ENCODE peak calls at places on chromosome 7, in ten cellular contexts. One of them, this sample, is unnamed.

GRCh38 chr7:71824356-71824755 is 587.8 kb downstream of the CALN1 start:
- DNase-seq in fibroblast of lung: peak
- DNase-seq in PC-9: no peak
- DNase-seq in LNCaP clone FGC: no peak
- DNase-seq in epithelial cell of esophagus: no peak
- DNase-seq in WERI-Rb-1: no peak
- DNase-seq in astrocyte of the spinal cord: peak
- DNase-seq in IMR-90: no peak
- DNase-seq in fibroblast of mammary gland: peak
- DNase-seq in GM12878: no peak
- DNase-seq in this sample: no peak

GRCh38 chr7:116195451-116195850 is 14.9 kb upstream of the TES start:
- DNase-seq in LNCaP clone FGC: no peak
- DNase-seq in fibroblast of lung: peak
- DNase-seq in epithelial cell of esophagus: peak
- DNase-seq in GM12878: no peak
- DNase-seq in fibroblast of mammary gland: peak
- DNase-seq in PC-9: no peak
- DNase-seq in IMR-90: peak
- DNase-seq in WERI-Rb-1: no peak
- DNase-seq in astrocyte of the spinal cord: no peak
- DNase-seq in this sample: peak

GRCh38 chr7:74092321-74092963 is 8.8 kb downstream of the LIMK1 start:
- DNase-seq in fibroblast of mammary gland: no peak
- DNase-seq in epithelial cell of esophagus: no peak
- DNase-seq in WERI-Rb-1: no peak
- DNase-seq in fibroblast of lung: no peak
- DNase-seq in IMR-90: no peak
- DNase-seq in PC-9: no peak
- DNase-seq in astrocyte of the spinal cord: no peak
- DNase-seq in LNCaP clone FGC: no peak
- DNase-seq in GM12878: no peak
- DNase-seq in this sample: no peak

GRCh38 chr7:29839302-29839701 is 33.0 kb downstream of the WIPF3 start:
- DNase-seq in GM12878: no peak
- DNase-seq in epithelial cell of esophagus: peak
- DNase-seq in WERI-Rb-1: no peak
- DNase-seq in IMR-90: peak
- DNase-seq in fibroblast of mammary gland: peak
- DNase-seq in LNCaP clone FGC: no peak
- DNase-seq in fibroblast of lung: peak
- DNase-seq in PC-9: no peak
- DNase-seq in astrocyte of the spinal cord: peak
- DNase-seq in this sample: peak

GRCh38 chr7:157658851-157659412 is 322.1 kb downstream of the DNAJB6 start:
- DNase-seq in IMR-90: no peak
- DNase-seq in GM12878: no peak
- DNase-seq in LNCaP clone FGC: no peak
- DNase-seq in astrocyte of the spinal cord: no peak
- DNase-seq in fibroblast of lung: no peak
- DNase-seq in epithelial cell of esophagus: no peak
- DNase-seq in fibroblast of mammary gland: peak
- DNase-seq in WERI-Rb-1: peak
- DNase-seq in PC-9: no peak
- DNase-seq in this sample: no peak

GRCh38 chr7:91062713-91063112 is 201.5 kb upstream of the FZD1 start:
- DNase-seq in fibroblast of lung: no peak
- DNase-seq in LNCaP clone FGC: no peak
- DNase-seq in WERI-Rb-1: no peak
- DNase-seq in IMR-90: no peak
- DNase-seq in PC-9: no peak
- DNase-seq in astrocyte of the spinal cord: no peak
- DNase-seq in fibroblast of mammary gland: no peak
- DNase-seq in GM12878: no peak
- DNase-seq in epithelial cell of esophagus: no peak
- DNase-seq in this sample: no peak

GRCh38 chr7:84092207-84092606 is 102.4 kb downstream of the SEMA3A start:
- DNase-seq in WERI-Rb-1: no peak
- DNase-seq in IMR-90: peak
- DNase-seq in PC-9: no peak
- DNase-seq in LNCaP clone FGC: no peak
- DNase-seq in astrocyte of the spinal cord: no peak
- DNase-seq in epithelial cell of esophagus: peak
- DNase-seq in fibroblast of lung: no peak
- DNase-seq in GM12878: no peak
- DNase-seq in fibroblast of mammary gland: no peak
- DNase-seq in this sample: no peak

GRCh38 chr7:4845740-4846142 is 16.1 kb downstream of the PAPOLB start:
- DNase-seq in epithelial cell of esophagus: no peak
- DNase-seq in PC-9: no peak
- DNase-seq in LNCaP clone FGC: no peak
- DNase-seq in WERI-Rb-1: peak
- DNase-seq in astrocyte of the spinal cord: no peak
- DNase-seq in GM12878: no peak
- DNase-seq in fibroblast of lung: no peak
- DNase-seq in IMR-90: no peak
- DNase-seq in fibroblast of mammary gland: peak
- DNase-seq in this sample: peak

GRCh38 chr7:106346167-106346677 is 61.4 kb upstream of the NAMPT start:
- DNase-seq in epithelial cell of esophagus: no peak
- DNase-seq in astrocyte of the spinal cord: no peak
- DNase-seq in GM12878: no peak
- DNase-seq in fibroblast of mammary gland: no peak
- DNase-seq in PC-9: peak
- DNase-seq in fibroblast of lung: peak
- DNase-seq in WERI-Rb-1: no peak
- DNase-seq in IMR-90: no peak
- DNase-seq in LNCaP clone FGC: no peak
- DNase-seq in this sample: no peak

GRCh38 chr7:100678291-100678984 is 4.9 kb downstream of the GNB2 start:
- DNase-seq in LNCaP clone FGC: no peak
- DNase-seq in astrocyte of the spinal cord: no peak
- DNase-seq in fibroblast of lung: no peak
- DNase-seq in epithelial cell of esophagus: no peak
- DNase-seq in IMR-90: no peak
- DNase-seq in PC-9: no peak
- DNase-seq in fibroblast of mammary gland: no peak
- DNase-seq in WERI-Rb-1: no peak
- DNase-seq in GM12878: no peak
- DNase-seq in this sample: no peak

GRCh38 chr7:69962856-69963149 is 364.5 kb downstream of the AUTS2 start:
- DNase-seq in astrocyte of the spinal cord: peak
- DNase-seq in LNCaP clone FGC: no peak
- DNase-seq in PC-9: no peak
- DNase-seq in WERI-Rb-1: no peak
- DNase-seq in IMR-90: no peak
- DNase-seq in fibroblast of lung: peak
- DNase-seq in GM12878: peak
- DNase-seq in fibroblast of mammary gland: peak
- DNase-seq in epithelial cell of esophagus: no peak
- DNase-seq in this sample: peak

GRCh38 chr7:44290250-44290616 is 35.2 kb downstream of the CAMK2B start:
- DNase-seq in IMR-90: no peak
- DNase-seq in fibroblast of lung: no peak
- DNase-seq in LNCaP clone FGC: no peak
- DNase-seq in GM12878: no peak
- DNase-seq in fibroblast of mammary gland: no peak
- DNase-seq in epithelial cell of esophagus: no peak
- DNase-seq in PC-9: no peak
- DNase-seq in WERI-Rb-1: no peak
- DNase-seq in astrocyte of the spinal cord: no peak
- DNase-seq in this sample: no peak

GRCh38 chr7:91169819-91170218 is 94.4 kb upstream of the FZD1 start:
- DNase-seq in PC-9: no peak
- DNase-seq in WERI-Rb-1: no peak
- DNase-seq in epithelial cell of esophagus: no peak
- DNase-seq in fibroblast of mammary gland: no peak
- DNase-seq in GM12878: no peak
- DNase-seq in fibroblast of lung: peak
- DNase-seq in IMR-90: no peak
- DNase-seq in LNCaP clone FGC: no peak
- DNase-seq in astrocyte of the spinal cord: no peak
- DNase-seq in this sample: no peak

GRCh38 chr7:7051221-7051877 is 131.0 kb upstream of the C1GALT1 start:
- DNase-seq in IMR-90: no peak
- DNase-seq in LNCaP clone FGC: no peak
- DNase-seq in WERI-Rb-1: no peak
- DNase-seq in fibroblast of lung: no peak
- DNase-seq in fibroblast of mammary gland: no peak
- DNase-seq in astrocyte of the spinal cord: no peak
- DNase-seq in GM12878: peak
- DNase-seq in epithelial cell of esophagus: peak
- DNase-seq in PC-9: no peak
- DNase-seq in this sample: peak

GRCh38 chr7:93646538-93646937 is 72.0 kb upstream of the CALCR start:
- DNase-seq in fibroblast of mammary gland: no peak
- DNase-seq in fibroblast of lung: no peak
- DNase-seq in PC-9: no peak
- DNase-seq in WERI-Rb-1: no peak
- DNase-seq in LNCaP clone FGC: no peak
- DNase-seq in IMR-90: no peak
- DNase-seq in astrocyte of the spinal cord: no peak
- DNase-seq in GM12878: no peak
- DNase-seq in epithelial cell of esophagus: no peak
- DNase-seq in this sample: no peak

DNA sequence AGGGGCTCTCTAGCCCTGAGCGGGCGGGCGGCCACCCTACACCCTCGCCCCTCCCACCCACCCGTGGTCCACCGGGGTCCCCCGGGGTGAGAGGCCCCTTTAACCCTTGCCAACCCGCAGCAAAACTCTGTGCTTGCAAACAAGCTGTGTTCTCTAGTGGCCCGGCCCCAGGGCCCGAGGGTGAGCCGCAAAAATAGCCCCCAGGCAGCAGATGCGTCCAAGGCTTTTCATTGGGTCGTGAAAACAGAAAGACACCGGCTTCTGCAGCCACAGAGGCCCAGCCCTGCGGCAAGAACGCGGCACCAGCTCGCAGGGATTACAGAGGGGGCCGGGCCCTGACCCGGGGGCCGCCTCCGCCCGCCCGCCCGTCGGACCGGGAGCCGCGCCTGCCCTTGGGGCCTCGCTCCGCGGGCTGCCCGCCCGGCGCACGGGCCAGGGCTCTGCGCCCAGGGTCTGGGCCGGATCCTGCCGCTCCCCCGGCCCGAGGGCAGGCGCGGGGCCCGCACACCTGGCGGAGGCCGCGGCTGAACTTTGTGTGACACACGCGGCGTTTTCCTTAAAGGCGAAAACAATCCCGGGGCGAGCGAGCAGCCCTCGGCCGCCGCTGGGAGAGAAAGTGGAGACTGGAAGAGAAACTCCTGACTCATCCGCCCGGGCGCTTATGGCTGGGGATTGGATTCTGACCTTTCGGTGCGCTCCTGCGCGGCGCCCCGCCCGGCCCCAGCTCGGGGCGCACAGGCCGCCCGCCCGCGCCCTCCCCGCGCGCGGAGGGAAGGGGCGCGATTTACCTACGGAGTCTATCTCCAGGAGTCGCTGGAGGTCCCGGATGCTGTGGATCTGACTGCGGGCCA is 2.8 kb downstream of the PDGFA start:
- DNase-seq in astrocyte of the spinal cord: peak
- DNase-seq in epithelial cell of esophagus: peak
- DNase-seq in fibroblast of lung: peak
- DNase-seq in IMR-90: peak
- DNase-seq in fibroblast of mammary gland: peak
- DNase-seq in PC-9: peak
- DNase-seq in WERI-Rb-1: no peak
- DNase-seq in LNCaP clone FGC: no peak
- DNase-seq in GM12878: no peak
- DNase-seq in this sample: peak
- TF ChIP-seq CTCF in astrocyte of the spinal cord: no peak
- TF ChIP-seq CTCF in epithelial cell of esophagus: no peak
- TF ChIP-seq CTCF in fibroblast of lung: no peak
- TF ChIP-seq CTCF in IMR-90: no peak
- TF ChIP-seq CTCF in fibroblast of mammary gland: no peak
- TF ChIP-seq CTCF in PC-9: no peak
- TF ChIP-seq CTCF in WERI-Rb-1: no peak
- TF ChIP-seq CTCF in LNCaP clone FGC: no peak
- TF ChIP-seq CTCF in GM12878: no peak
- TF ChIP-seq CTCF in this sample: no peak

GRCh38 chr7:25861704-25862253 is 290.2 kb upstream of the NFE2L3 start:
- DNase-seq in LNCaP clone FGC: no peak
- DNase-seq in epithelial cell of esophagus: no peak
- DNase-seq in WERI-Rb-1: no peak
- DNase-seq in fibroblast of mammary gland: no peak
- DNase-seq in PC-9: no peak
- DNase-seq in fibroblast of lung: no peak
- DNase-seq in IMR-90: no peak
- DNase-seq in GM12878: no peak
- DNase-seq in astrocyte of the spinal cord: no peak
- DNase-seq in this sample: no peak
- H3K4me3 ChIP-seq in LNCaP clone FGC: peak
- H3K4me3 ChIP-seq in epithelial cell of esophagus: peak
- H3K4me3 ChIP-seq in WERI-Rb-1: peak
- H3K4me3 ChIP-seq in fibroblast of mammary gland: peak
- H3K4me3 ChIP-seq in PC-9: peak
- H3K4me3 ChIP-seq in fibroblast of lung: peak
- H3K4me3 ChIP-seq in IMR-90: peak
- H3K4me3 ChIP-seq in GM12878: peak
- H3K4me3 ChIP-seq in astrocyte of the spinal cord: peak
- H3K4me3 ChIP-seq in this sample: peak

GRCh38 chr7:82816272-82816671 is 346.4 kb downstream of the PCLO start:
- DNase-seq in LNCaP clone FGC: no peak
- DNase-seq in GM12878: no peak
- DNase-seq in fibroblast of mammary gland: no peak
- DNase-seq in PC-9: no peak
- DNase-seq in astrocyte of the spinal cord: no peak
- DNase-seq in fibroblast of lung: no peak
- DNase-seq in epithelial cell of esophagus: no peak
- DNase-seq in WERI-Rb-1: no peak
- DNase-seq in IMR-90: no peak
- DNase-seq in this sample: no peak
- TF ChIP-seq CTCF in LNCaP clone FGC: no peak
- TF ChIP-seq CTCF in GM12878: no peak
- TF ChIP-seq CTCF in fibroblast of mammary gland: peak
- TF ChIP-seq CTCF in PC-9: no peak
- TF ChIP-seq CTCF in astrocyte of the spinal cord: no peak
- TF ChIP-seq CTCF in fibroblast of lung: peak
- TF ChIP-seq CTCF in epithelial cell of esophagus: peak
- TF ChIP-seq CTCF in WERI-Rb-1: no peak
- TF ChIP-seq CTCF in IMR-90: no peak
- TF ChIP-seq CTCF in this sample: no peak

DNA sequence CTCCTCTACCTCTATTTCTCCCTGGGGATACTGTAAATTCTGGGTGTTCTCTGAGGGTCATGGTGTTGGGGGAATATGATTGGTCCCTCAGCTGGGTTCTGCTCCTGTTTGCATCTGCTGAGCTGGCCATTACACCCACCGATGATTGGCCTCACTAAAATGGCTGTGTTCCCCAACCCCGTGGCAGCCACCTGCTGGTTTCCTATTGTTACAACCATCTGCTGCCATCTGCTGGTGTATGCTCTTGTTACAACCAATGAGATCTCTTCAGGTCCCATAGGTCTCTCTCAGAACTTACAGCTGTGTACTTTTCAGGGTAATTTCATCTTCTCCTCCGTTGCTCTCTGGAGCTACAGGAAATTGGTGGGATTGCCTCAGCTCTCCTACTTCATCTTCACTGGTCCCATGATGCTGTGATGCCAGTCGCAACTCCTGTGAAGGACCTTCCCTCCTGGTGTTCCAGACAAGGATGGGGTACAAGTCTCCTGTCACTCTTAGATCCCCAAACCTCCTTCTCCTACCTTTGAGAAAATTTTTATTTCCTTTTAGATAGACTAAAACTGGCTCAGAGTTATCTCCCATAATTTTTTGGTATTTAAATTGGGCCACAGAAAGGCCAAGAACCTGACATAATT is 303.5 kb upstream of the SMIM30 start:
- DNase-seq in WERI-Rb-1: peak
- DNase-seq in PC-9: peak
- DNase-seq in astrocyte of the spinal cord: peak
- DNase-seq in fibroblast of mammary gland: peak
- DNase-seq in epithelial cell of esophagus: peak
- DNase-seq in LNCaP clone FGC: peak
- DNase-seq in IMR-90: peak
- DNase-seq in fibroblast of lung: peak
- DNase-seq in GM12878: peak
- DNase-seq in this sample: peak
- H3K4me3 ChIP-seq in WERI-Rb-1: no peak
- H3K4me3 ChIP-seq in PC-9: no peak
- H3K4me3 ChIP-seq in astrocyte of the spinal cord: no peak
- H3K4me3 ChIP-seq in fibroblast of mammary gland: no peak
- H3K4me3 ChIP-seq in epithelial cell of esophagus: no peak
- H3K4me3 ChIP-seq in LNCaP clone FGC: no peak
- H3K4me3 ChIP-seq in IMR-90: no peak
- H3K4me3 ChIP-seq in fibroblast of lung: no peak
- H3K4me3 ChIP-seq in GM12878: no peak
- H3K4me3 ChIP-seq in this sample: no peak

This sample was measured in fibroblast of the aortic adventitia.